ENCODE peak calls at places on chromosomes 5 and 9, in nine cellular contexts. A is K562, K is astrocyte of the spinal cord, C is neural crest cell, M is astrocyte, E is upper lobe of right lung, R is gastrocnemius medialis, S is NB4, Y is uterus. X is an unnamed sample.

GRCh38 chr5:89866410-89866809 is 543.1 kb downstream of the CETN3 start:
- DNase-seq in A (no peak), K (no peak), C (no peak), M (no peak), E (no peak), R (no peak), S (no peak), Y (no peak), X (no peak)

GRCh38 chr5:1125030-1125357 is 13.1 kb upstream of the SLC12A7 start:
- DNase-seq in A (no peak), K (no peak), C (no peak), M (no peak), E (no peak), R (peak; percentile 48), S (no peak), Y (peak; percentile 76), X (no peak)

GRCh38 chr9:92725726-92726125 is 38.9 kb downstream of the BICD2 start:
- DNase-seq in A (no peak), K (no peak), C (no peak), M (no peak), E (no peak), R (no peak), S (no peak), Y (no peak), X (no peak)

GRCh38 chr5:15525679-15526275 is 25.8 kb downstream of the FBXL7 start:
- DNase-seq in A (no peak), K (peak; percentile 52), C (no peak), M (no peak), E (no peak), R (no peak), S (no peak), Y (no peak), X (no peak)

GRCh38 chr5:151140686-151141459 is 16.7 kb downstream of the ANXA6 start:
- DNase-seq in A (no peak), K (no peak), C (no peak), M (no peak), E (no peak), R (no peak), S (no peak), Y (no peak), X (no peak)

GRCh38 chr5:17196686-17197085 is 20.7 kb upstream of the BASP1 start:
- DNase-seq in A (no peak), K (peak; percentile 46), C (no peak), M (no peak), E (no peak), R (no peak), S (no peak), Y (no peak), X (no peak)

GRCh38 chr5:39076757-39077475 is 2.7 kb upstream of the RICTOR start:
- DNase-seq in A (no peak), K (peak; percentile 36), C (no peak), M (peak; percentile 30), E (no peak), R (no peak), S (peak; percentile 76), Y (no peak), X (no peak)

GRCh38 chr9:117081641-117082317 is 333.1 kb downstream of the ASTN2 start:
- DNase-seq in A (no peak), K (no peak), C (no peak), M (no peak), E (no peak), R (no peak), S (no peak), Y (no peak), X (no peak)

GRCh38 chr9:129102791-129103594 is 7.6 kb downstream of the CRAT start:
- DNase-seq in A (peak; percentile 65), K (peak; percentile 34), C (peak; percentile 36), M (no peak), E (no peak), R (peak; percentile 46), S (peak; percentile 54), Y (no peak), X (no peak)

GRCh38 chr9:86721843-86722705 is 225.2 kb downstream of the GAS1 start:
- DNase-seq in A (no peak), K (peak; percentile 87), C (no peak), M (peak; percentile 95), E (no peak), R (peak; percentile 47), S (no peak), Y (peak; percentile 73), X (no peak)

GRCh38 chr9:129497837-129498450 is 123.0 kb downstream of the C9orf50 start:
- DNase-seq in A (no peak), K (no peak), C (no peak), M (no peak), E (peak; percentile 69), R (no peak), S (no peak), Y (peak; percentile 45), X (no peak)

GRCh38 chr5:10562202-10563131 is 1.4 kb upstream of the ANKRD33B start:
- DNase-seq in A (no peak), K (no peak), C (no peak), M (no peak), E (no peak), R (no peak), S (peak; percentile 72), Y (no peak), X (peak; percentile 40)

GRCh38 chr5:139950436-139950835 is 92.7 kb downstream of the NRG2 start:
- DNase-seq in A (no peak), K (no peak), C (no peak), M (no peak), E (no peak), R (no peak), S (no peak), Y (no peak), X (no peak)

GRCh38 chr5:346229-346935 is 24.9 kb downstream of the AHRR start:
- DNase-seq in A (no peak), K (no peak), C (no peak), M (no peak), E (no peak), R (no peak), S (peak; percentile 24), Y (no peak), X (no peak)

GRCh38 chr5:518721-519120 is 5.5 kb downstream of the SLC9A3 start:
- DNase-seq in A (no peak), K (no peak), C (no peak), M (no peak), E (no peak), R (no peak), S (peak; percentile 46), Y (no peak), X (no peak)

GRCh38 chr5:83924171-83924570 is 203.5 kb upstream of the HAPLN1 start:
- DNase-seq in A (no peak), K (peak; percentile 92), C (no peak), M (peak; percentile 92), E (no peak), R (no peak), S (no peak), Y (no peak), X (no peak)

GRCh38 chr5:133944263-133945230 is 23.9 kb downstream of the C5orf15 start:
- DNase-seq in A (peak; percentile 79), K (peak; percentile 41), C (peak; percentile 51), M (peak; percentile 23), E (no peak), R (no peak), S (peak; percentile 52), Y (no peak), X (no peak)

GRCh38 chr9:88803551-88804288 is 187.5 kb upstream of the S1PR3 start:
- DNase-seq in A (peak; percentile 17), K (no peak), C (no peak), M (no peak), E (no peak), R (no peak), S (no peak), Y (no peak), X (no peak)
- TF ChIP-seq CTCF in A (no peak), K (no peak), C (no peak), M (no peak), E (no peak), R (no peak), S (no peak), Y (no peak), X (no peak)

GRCh38 chr5:23507278-23507685 is at the start of gene PRDM9:
- DNase-seq in A (peak; percentile 16), K (peak; percentile 76), C (no peak), M (no peak), E (peak; percentile 87), R (no peak), S (no peak), Y (peak; percentile 41), X (no peak)

DNA sequence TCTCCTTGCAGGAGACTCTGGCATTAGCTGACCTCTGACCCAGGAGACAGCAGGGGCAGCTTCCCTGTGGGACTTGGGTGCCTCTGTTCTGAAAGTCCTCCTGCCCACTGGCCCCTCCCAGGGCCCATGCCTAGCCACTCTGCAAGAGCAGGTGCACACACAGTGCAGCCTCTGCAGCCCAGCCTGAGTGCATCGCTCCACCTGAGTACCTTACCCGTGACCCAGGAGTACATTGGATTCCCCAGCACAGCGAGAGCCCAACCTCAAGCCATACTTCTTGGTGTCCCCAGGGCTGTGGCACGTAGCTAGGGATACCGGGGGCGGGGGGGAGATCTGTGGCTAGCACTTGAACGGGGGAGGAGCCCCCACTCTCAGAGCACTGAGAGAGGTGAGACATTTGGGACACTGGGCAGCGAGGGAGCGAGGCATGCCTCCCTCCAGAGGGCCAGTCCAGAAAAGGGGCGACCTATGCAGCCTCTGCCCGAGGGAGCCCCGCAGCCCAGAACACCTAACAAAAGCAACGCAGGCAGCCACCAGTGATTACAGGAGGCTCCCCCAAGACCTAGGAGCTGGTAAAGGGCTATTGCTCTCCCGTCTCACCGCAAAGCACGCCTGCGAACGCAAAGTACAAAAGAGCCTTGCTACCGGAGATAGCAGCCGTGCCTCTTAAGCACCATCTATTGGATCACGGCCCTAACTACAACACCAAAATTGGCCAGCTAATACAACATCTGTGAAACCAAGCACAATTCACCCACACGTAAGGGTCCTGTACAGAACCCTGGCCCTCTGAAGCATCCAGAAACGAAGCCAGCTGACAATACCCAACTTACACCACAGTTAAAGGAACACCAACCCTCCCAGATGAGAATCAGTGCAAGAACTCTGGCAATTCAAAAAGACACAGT is 826 bp upstream of the PRDM9 start:
- DNase-seq in A (no peak), K (peak; percentile 19), C (peak; percentile 11), M (no peak), E (no peak), R (no peak), S (peak; percentile 27), Y (no peak), X (no peak)
- TF ChIP-seq CTCF in A (no peak), K (no peak), C (peak; percentile 49), M (no peak), E (no peak), R (no peak), S (peak; percentile 22), Y (no peak), X (no peak)

GRCh38 chr5:8884029-8884428 is 661.8 kb downstream of the SEMA5A start:
- DNase-seq in A (no peak), K (no peak), C (no peak), M (no peak), E (no peak), R (no peak), S (no peak), Y (no peak), X (no peak)
- TF ChIP-seq CTCF in A (no peak), K (peak; percentile 5), C (no peak), M (no peak), E (no peak), R (no peak), S (no peak), Y (no peak), X (no peak)

DNA sequence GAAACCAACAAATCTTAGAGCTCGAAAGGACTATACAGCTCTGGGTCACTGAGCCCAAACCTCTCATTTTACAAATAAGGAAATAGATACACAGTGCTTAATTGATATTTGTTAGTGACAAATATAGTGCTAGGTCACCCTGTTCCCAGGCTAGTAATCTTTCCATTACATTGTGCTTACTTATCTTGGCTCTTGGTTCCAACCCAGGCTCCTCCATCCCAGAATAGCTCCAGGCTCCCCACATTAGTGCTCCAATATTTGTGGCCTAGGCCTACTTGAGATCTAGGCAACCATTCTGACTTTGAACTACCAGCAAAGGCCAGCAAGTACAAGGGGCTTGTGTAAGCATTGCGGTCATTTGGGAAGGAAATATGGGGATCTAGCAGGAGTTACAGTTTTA is 21.7 kb upstream of the SUB1 start:
- DNase-seq in A (no peak), K (no peak), C (no peak), M (no peak), E (no peak), R (no peak), S (no peak), Y (no peak), X (no peak)
- TF ChIP-seq CTCF in A (no peak), K (no peak), C (no peak), M (no peak), E (no peak), R (no peak), S (no peak), Y (no peak), X (no peak)

X was measured in CD14-positive monocyte.